ENCODE peak calls at places on chromosomes 6 and 20, in six cellular contexts. T is cardiac muscle cell, V is choroid plexus epithelial cell, Z is heart right ventricle, F is fibroblast of pulmonary artery, P is AG10803. J is an unnamed sample.

GRCh38 chr6:40356242-40356910 is 230.8 kb downstream of the LRFN2 start:
- DNase-seq in T (no peak), V (no peak), Z (no peak), F (no peak), P (peak; percentile 49), J (no peak)

GRCh38 chr6:22943331-22943730 is 374.0 kb downstream of the HDGFL1 start:
- DNase-seq in T (no peak), V (no peak), Z (no peak), F (no peak), P (no peak), J (no peak)

GRCh38 chr6:89731924-89732568 is 87.5 kb downstream of the MDN1 start:
- DNase-seq in T (peak; percentile 21), V (no peak), Z (no peak), F (no peak), P (no peak), J (no peak)

GRCh38 chr20:39789411-39789810 is 827.3 kb downstream of the DHX35 start:
- DNase-seq in T (no peak), V (no peak), Z (no peak), F (no peak), P (no peak), J (no peak)

GRCh38 chr6:48111575-48111974 is 578 bp upstream of the PTCHD4 start:
- DNase-seq in T (no peak), V (peak; percentile 9), Z (no peak), F (peak; percentile 31), P (no peak), J (no peak)

GRCh38 chr6:42771741-42772100 is 10.1 kb upstream of the BICRAL start:
- DNase-seq in T (no peak), V (no peak), Z (no peak), F (no peak), P (no peak), J (no peak)

GRCh38 chr20:23454816-23455215 is 2.1 kb upstream of the CST11 start:
- DNase-seq in T (no peak), V (no peak), Z (no peak), F (no peak), P (no peak), J (no peak)

GRCh38 chr6:34178361-34179105 is 32.6 kb upstream of the GRM4 start:
- DNase-seq in T (no peak), V (no peak), Z (no peak), F (no peak), P (no peak), J (no peak)

GRCh38 chr20:2751868-2752630 is 48.4 kb downstream of the CPXM1 start:
- DNase-seq in T (peak; percentile 28), V (no peak), Z (peak; percentile 45), F (peak; percentile 14), P (no peak), J (no peak)

GRCh38 chr6:13278184-13278583 is 50.2 kb downstream of the TBC1D7 start:
- DNase-seq in T (peak; percentile 20), V (no peak), Z (no peak), F (no peak), P (no peak), J (peak; percentile 1)

GRCh38 chr6:13404115-13404891 is 76.0 kb upstream of the TBC1D7 start:
- DNase-seq in T (no peak), V (peak; percentile 71), Z (no peak), F (peak; percentile 79), P (peak; percentile 54), J (no peak)

GRCh38 chr6:131832363-131832762 is 24.5 kb downstream of the ENPP1 start:
- DNase-seq in T (no peak), V (no peak), Z (no peak), F (no peak), P (no peak), J (no peak)

GRCh38 chr6:7163661-7164071 is 55.9 kb downstream of the RREB1 start:
- DNase-seq in T (no peak), V (no peak), Z (no peak), F (no peak), P (no peak), J (no peak)

GRCh38 chr6:133889557-133890301 is 816 bp downstream of the TCF21 start:
- DNase-seq in T (peak; percentile 38), V (peak; percentile 61), Z (peak; percentile 41), F (peak; percentile 68), P (peak; percentile 35), J (no peak)
- TF ChIP-seq CTCF in T (peak; percentile 32), V (peak; percentile 40), Z (no peak), F (peak; percentile 28), P (peak; percentile 11), J (no peak)

GRCh38 chr6:150297327-150298028 is 71.3 kb upstream of the IYD start:
- DNase-seq in T (no peak), V (peak; percentile 83), Z (no peak), F (peak; percentile 55), P (peak; percentile 25), J (no peak)
- H3K4me3 ChIP-seq in T (no peak overlapping the region), V (no peak overlapping the region), Z (no peak overlapping the region), F (no peak overlapping the region), P (no peak overlapping the region), J (no peak overlapping the region)

GRCh38 chr20:64236137-64237088 is 19.1 kb upstream of the PCMTD2 start:
- DNase-seq in T (no peak), V (no peak), Z (no peak), F (no peak), P (no peak), J (no peak)
- TF ChIP-seq CTCF in T (no peak), V (no peak), Z (no peak), F (no peak), P (no peak), J (no peak)

GRCh38 chr20:56827763-56828162 is 198.7 kb downstream of the TFAP2C start:
- DNase-seq in T (no peak), V (no peak), Z (no peak), F (peak; percentile 29), P (peak; percentile 49), J (no peak)
- H3K4me3 ChIP-seq in T (no peak overlapping the region), V (no peak overlapping the region), Z (no peak overlapping the region), F (no peak overlapping the region), P (peak overlapping the region; percentile 53), J (no peak overlapping the region)

GRCh38 chr6:24935323-24935722 is 437 bp downstream of the RIPOR2 start:
- DNase-seq in T (no peak), V (peak; percentile 15), Z (no peak), F (no peak), P (no peak), J (no peak)

GRCh38 chr6:24932832-24933231 is 2.9 kb downstream of the RIPOR2 start:
- DNase-seq in T (no peak), V (no peak), Z (no peak), F (no peak), P (no peak), J (no peak)

GRCh38 chr6:24933266-24933665 is 2.5 kb downstream of the RIPOR2 start:
- DNase-seq in T (no peak), V (no peak), Z (no peak), F (no peak), P (no peak), J (no peak)

GRCh38 chr6:24935753-24936152 is at the start of gene RIPOR2:
- DNase-seq in T (peak; percentile 22), V (peak; percentile 15), Z (peak; percentile 25), F (no peak), P (no peak), J (no peak)

GRCh38 chr6:24933868-24934401 is 1.8 kb downstream of the RIPOR2 start:
- DNase-seq in T (peak; percentile 64), V (peak; percentile 28), Z (no peak), F (peak; percentile 21), P (no peak), J (no peak)
- TF ChIP-seq CTCF in T (peak; percentile 41), V (peak; percentile 65), Z (peak; percentile 39), F (peak; percentile 46), P (peak; percentile 37), J (peak; percentile 15)

GRCh38 chr6:56756791-56757582 is 114.3 kb upstream of the DST start:
- DNase-seq in T (no peak), V (no peak), Z (no peak), F (no peak), P (no peak), J (no peak)
- H3K4me3 ChIP-seq in T (no peak overlapping the region), V (no peak overlapping the region), Z (no peak overlapping the region), F (no peak overlapping the region), P (no peak overlapping the region), J (no peak overlapping the region)

GRCh38 chr20:16580596-16580995 is 7.3 kb upstream of the KIF16B start:
- DNase-seq in T (no peak), V (no peak), Z (no peak), F (no peak), P (no peak), J (no peak)
- TF ChIP-seq CTCF in T (no peak), V (no peak), Z (no peak), F (no peak), P (no peak), J (no peak)

GRCh38 chr6:155829646-155830045 is 374.0 kb upstream of the NOX3 start:
- DNase-seq in T (no peak), V (no peak), Z (no peak), F (no peak), P (no peak), J (no peak)
- H3K4me3 ChIP-seq in T (no peak overlapping the region), V (no peak overlapping the region), Z (no peak overlapping the region), F (no peak overlapping the region), P (no peak overlapping the region), J (no peak overlapping the region)

GRCh38 chr20:62822788-62823651 is 6.2 kb downstream of the COL9A3 start:
- DNase-seq in T (peak; percentile 38), V (no peak), Z (no peak), F (no peak), P (no peak), J (no peak)
- TF ChIP-seq CTCF in T (peak; percentile 22), V (peak; percentile 49), Z (no peak), F (peak; percentile 15), P (peak; percentile 29), J (peak; percentile 44)

J was measured in LNCaP clone FGC.